ENCODE peak calls at places on chromosomes 2 and 18, in eight cellular contexts. I is iris pigment epithelial cell; F is DMS53; H is foreskin keratinocyte; N is activated T-helper 1 cell treated with anti-CD3 and anti-CD28 coated beads, Interleukin-2, amount 50 U/mL, for 16 hours; D is NCI-H748 treated with DMSO at 0.1 percent for 48 hours; S is Ammon's horn; E is Right ventricle myocardium superior. V is an unnamed sample.

GRCh38 chr2:189208254-189208653 is 28.7 kb upstream of the COL5A2 start:
- DNase-seq in I (no peak), F (no peak), H (no peak), N (no peak), D (no peak), S (no peak), E (no peak), V (no peak)

GRCh38 chr2:113757059-113757657 is 716 bp upstream of the SLC35F5 start:
- DNase-seq in I (no peak), F (no peak), H (no peak), N (no peak), D (no peak), S (no peak), E (peak), V (peak)

GRCh38 chr18:26579941-26580618 is 31.7 kb upstream of the KCTD1 start:
- DNase-seq in I (no peak), F (peak), H (peak), N (no peak), D (no peak), S (no peak), E (no peak), V (no peak)

GRCh38 chr18:59823611-59824195 is 76.1 kb upstream of the PMAIP1 start:
- DNase-seq in I (peak), F (peak), H (peak), N (no peak), D (peak), S (peak), E (no peak), V (peak)

GRCh38 chr2:85935170-85935745 is 46.5 kb upstream of the ST3GAL5 start:
- DNase-seq in I (no peak), F (no peak), H (no peak), N (no peak), D (no peak), S (no peak), E (no peak), V (no peak)

GRCh38 chr18:36628435-36629094 is 200.2 kb downstream of the TPGS2 start:
- DNase-seq in I (peak), F (no peak), H (peak), N (no peak), D (no peak), S (no peak), E (no peak), V (no peak)

GRCh38 chr18:55234366-55235093 is 275.3 kb upstream of the CCDC68 start:
- DNase-seq in I (peak), F (peak), H (peak), N (no peak), D (peak), S (peak), E (peak), V (peak)

GRCh38 chr2:237486819-237487448 is at the start of gene MLPH:
- DNase-seq in I (peak), F (peak), H (peak), N (no peak), D (no peak), S (no peak), E (peak), V (no peak)

GRCh38 chr2:219475697-219476604 is 22.7 kb upstream of the GMPPA start:
- DNase-seq in I (peak), F (peak), H (no peak), N (peak), D (peak), S (peak), E (peak), V (peak)

GRCh38 chr2:233044974-233045535 is 12.6 kb downstream of the NEU2 start:
- DNase-seq in I (no peak), F (no peak), H (no peak), N (no peak), D (no peak), S (no peak), E (no peak), V (no peak)

GRCh38 chr2:172299741-172300140 is 127.6 kb upstream of the ITGA6 start:
- DNase-seq in I (no peak), F (peak), H (peak), N (no peak), D (peak), S (no peak), E (no peak), V (peak)

GRCh38 chr18:54351186-54351585 is 6.5 kb downstream of the STARD6 start:
- DNase-seq in I (no peak), F (no peak), H (no peak), N (no peak), D (no peak), S (no peak), E (no peak), V (no peak)

GRCh38 chr2:122389694-122390093 is 634.2 kb downstream of the TSN start:
- DNase-seq in I (no peak), F (no peak), H (no peak), N (no peak), D (no peak), S (peak), E (no peak), V (no peak)

GRCh38 chr2:104849618-104850097 is 4.3 kb upstream of the POU3F3 start:
- DNase-seq in I (peak), F (peak), H (no peak), N (no peak), D (peak), S (peak), E (no peak), V (peak)

GRCh38 chr2:74379851-74380789 is at the start of gene DCTN1:
- DNase-seq in I (peak), F (peak), H (peak), N (no peak), D (no peak), S (peak), E (peak), V (peak)

GRCh38 chr2:85324639-85325465 is 2.9 kb downstream of the TGOLN2 start:
- DNase-seq in I (peak), F (no peak), H (no peak), N (no peak), D (no peak), S (no peak), E (no peak), V (no peak)

GRCh38 chr2:137467246-137467862 is 496.9 kb upstream of the HNMT start:
- DNase-seq in I (peak), F (peak), H (peak), N (no peak), D (peak), S (peak), E (no peak), V (no peak)

GRCh38 chr2:10428355-10428754 is 19.8 kb downstream of the ODC1 start:
- DNase-seq in I (no peak), F (no peak), H (no peak), N (no peak), D (no peak), S (no peak), E (no peak), V (no peak)

GRCh38 chr18:61308795-61309393 is 24.3 kb upstream of the CDH20 start:
- DNase-seq in I (peak), F (peak), H (no peak), N (no peak), D (no peak), S (peak), E (no peak), V (no peak)

GRCh38 chr2:160287476-160287875 is 87.4 kb upstream of the ITGB6 start:
- DNase-seq in I (no peak), F (no peak), H (no peak), N (no peak), D (no peak), S (no peak), E (no peak), V (no peak)

GRCh38 chr18:22169889-22170420 is 566 bp downstream of the GATA6 start:
- DNase-seq in I (no peak), F (no peak), H (peak), N (no peak), D (no peak), S (no peak), E (no peak), V (peak)

GRCh38 chr2:86393521-86394490 is 47.4 kb upstream of the KDM3A start:
- DNase-seq in I (peak), F (peak), H (peak), N (no peak), D (no peak), S (no peak), E (peak), V (peak)

GRCh38 chr2:27792759-27793158 is 21.2 kb downstream of the MRPL33 start:
- DNase-seq in I (peak), F (no peak), H (no peak), N (no peak), D (no peak), S (no peak), E (no peak), V (no peak)

GRCh38 chr2:86825020-86825727 is 34.5 kb upstream of the CD8A start:
- DNase-seq in I (no peak), F (no peak), H (no peak), N (no peak), D (no peak), S (no peak), E (no peak), V (no peak)

GRCh38 chr2:98909381-98910211 is 26.4 kb downstream of the CRACDL start:
- DNase-seq in I (peak), F (peak), H (peak), N (no peak), D (peak), S (no peak), E (no peak), V (peak)

GRCh38 chr2:172704072-172704936 is 31.3 kb upstream of the RAPGEF4 start:
- DNase-seq in I (peak), F (peak), H (peak), N (no peak), D (peak), S (no peak), E (no peak), V (peak)

GRCh38 chr2:128369626-128370467 is 51.2 kb upstream of the HS6ST1 start:
- DNase-seq in I (no peak), F (no peak), H (no peak), N (no peak), D (no peak), S (no peak), E (no peak), V (no peak)